ENCODE peak calls at places on chromosomes 1 and 21, in ten cellular contexts. J is posterior vena cava; O is stimulated activated CD4-positive, alpha-beta T cell treated with anti-CD3 and anti-CD28 coated beads, Interleukin-4, amount 100 ng/mL, for 4 hours; S is foreskin melanocyte; E is heart right ventricle; H is BJ; X is NCI-H446 treated with DMSO at 0.1 percent for 48 hours; P is aorta; Q is OCI-LY7; W is CD8-positive, alpha-beta memory T cell. G is an unnamed sample.

GRCh38 chr1:248807067-248807737 is 18.5 kb downstream of the SH3BP5L start:
- DNase-seq in X (peak; percentile 4), E (peak; percentile 44), Q (peak; percentile 73), S (peak; percentile 41), J (no peak), P (no peak), W (no peak), H (no peak), O (peak; percentile 53), G (peak; percentile 58)

GRCh38 chr1:176601358-176601757 is 138.4 kb downstream of the PAPPA2 start:
- DNase-seq in H (peak; percentile 10), J (no peak), O (no peak), P (no peak), Q (no peak), W (no peak), S (no peak), E (no peak), X (no peak), G (no peak)

GRCh38 chr1:89870998-89871397 is 50.2 kb downstream of the LRRC8D start:
- DNase-seq in E (no peak), P (no peak), W (no peak), O (no peak), J (no peak), Q (no peak), X (no peak), H (no peak), S (no peak), G (no peak)

GRCh38 chr21:39556176-39556575 is 56.6 kb upstream of the B3GALT5 start:
- DNase-seq in J (no peak), X (no peak), W (no peak), O (no peak), E (no peak), H (no peak), P (no peak), S (peak; percentile 86), Q (no peak), G (no peak)

GRCh38 chr1:15322648-15323350 is 75.8 kb downstream of the FHAD1 start:
- DNase-seq in J (no peak), O (no peak), E (peak; percentile 47), Q (no peak), W (no peak), S (no peak), X (no peak), P (no peak), H (no peak), G (no peak)

GRCh38 chr1:175152006-175152652 is 40.4 kb downstream of the KIAA0040 start:
- DNase-seq in E (peak; percentile 50), O (peak; percentile 71), S (peak; percentile 14), W (peak; percentile 77), Q (peak; percentile 70), J (no peak), X (peak; percentile 10), P (peak; percentile 83), H (no peak), G (peak; percentile 58)

GRCh38 chr1:66294692-66295384 is 239.1 kb upstream of the SGIP1 start:
- DNase-seq in Q (no peak), S (no peak), E (no peak), P (no peak), X (no peak), J (no peak), W (no peak), H (no peak), O (no peak), G (no peak)

GRCh38 chr1:19407494-19408096 is 77.7 kb downstream of the CAPZB start:
- DNase-seq in Q (no peak), H (no peak), S (no peak), O (no peak), E (no peak), W (no peak), X (no peak), J (no peak), P (no peak), G (no peak)

GRCh38 chr1:26162220-26162703 is 3.4 kb downstream of the FAM110D start:
- DNase-seq in E (no peak), X (no peak), H (no peak), O (no peak), P (no peak), W (no peak), S (no peak), J (no peak), Q (no peak), G (no peak)

GRCh38 chr1:47210666-47211065 is 20.8 kb upstream of the PDZK1IP1 start:
- DNase-seq in Q (no peak), W (no peak), H (no peak), S (no peak), J (no peak), E (no peak), O (no peak), P (no peak), X (no peak), G (no peak)

GRCh38 chr1:25727819-25728286 is 72.1 kb upstream of the SELENON start:
- DNase-seq in J (peak; percentile 88), E (peak; percentile 80), Q (no peak), W (no peak), S (no peak), O (no peak), H (no peak), P (peak; percentile 85), X (peak; percentile 80), G (no peak)

GRCh38 chr1:6471969-6472368 is 6.0 kb upstream of the TNFRSF25 start:
- DNase-seq in P (no peak), O (no peak), X (no peak), J (no peak), S (no peak), W (no peak), H (no peak), Q (no peak), E (no peak), G (no peak)

GRCh38 chr1:183227963-183228649 is 42.0 kb downstream of the LAMC2 start:
- DNase-seq in P (no peak), E (peak; percentile 44), S (peak; percentile 25), Q (peak; percentile 52), O (peak; percentile 14), X (peak; percentile 25), J (no peak), H (no peak), W (no peak), G (peak; percentile 20)

GRCh38 chr1:231695439-231696255 is 69.1 kb downstream of the DISC1 start:
- DNase-seq in O (no peak), E (no peak), S (no peak), J (no peak), P (no peak), X (peak; percentile 16), W (no peak), H (no peak), Q (no peak), G (no peak)

GRCh38 chr1:207748737-207749528 is 2.9 kb upstream of the CD46 start:
- DNase-seq in X (no peak), Q (peak; percentile 93), S (no peak), H (no peak), P (no peak), O (no peak), E (no peak), W (no peak), J (no peak), G (no peak)

GRCh38 chr1:224193319-224193966 is 10.4 kb downstream of the DEGS1 start:
- DNase-seq in E (no peak), S (no peak), J (no peak), H (no peak), Q (no peak), P (no peak), O (no peak), X (no peak), W (no peak), G (no peak)

GRCh38 chr1:41044197-41044596 is 22.7 kb upstream of the SLFNL1 start:
- DNase-seq in O (no peak), S (no peak), W (no peak), J (no peak), E (no peak), H (no peak), Q (no peak), P (no peak), X (no peak), G (no peak)

GRCh38 chr1:46183119-46183842 is 7.0 kb upstream of the P3R3URF start:
- DNase-seq in Q (no peak), O (no peak), H (peak; percentile 80), P (peak; percentile 92), X (peak; percentile 81), S (peak; percentile 52), E (peak; percentile 77), W (no peak), J (no peak), G (no peak)

GRCh38 chr1:156638596-156638995 is 3.3 kb upstream of the BCAN start:
- DNase-seq in Q (no peak), H (no peak), O (no peak), J (no peak), P (no peak), W (no peak), E (no peak), X (no peak), S (no peak), G (no peak)

GRCh38 chr1:80155371-80155770 is 1148.8 kb upstream of the ADGRL4 start:
- DNase-seq in H (no peak), J (no peak), P (no peak), W (no peak), Q (peak; percentile 3), O (no peak), S (no peak), X (no peak), E (no peak), G (no peak)

GRCh38 chr1:56374026-56374974 is 205.1 kb downstream of the PLPP3 start:
- DNase-seq in Q (no peak), W (no peak), O (no peak), J (no peak), P (no peak), H (no peak), X (peak; percentile 97), S (no peak), E (peak; percentile 43), G (no peak)

GRCh38 chr1:235864965-235865525 is 1.7 kb downstream of the LYST start:
- DNase-seq in O (no peak), P (no peak), H (no peak), Q (no peak), W (no peak), S (no peak), E (no peak), J (no peak), X (no peak), G (no peak)

GRCh38 chr21:37574316-37574715 is 207.7 kb downstream of the DYRK1A start:
- DNase-seq in S (no peak), H (no peak), P (no peak), X (no peak), O (no peak), E (no peak), Q (no peak), W (no peak), J (no peak), G (no peak)

GRCh38 chr1:212613440-212614335 is 5.1 kb downstream of the ATF3 start:
- DNase-seq in J (no peak), W (no peak), O (no peak), H (no peak), P (no peak), Q (no peak), X (no peak), E (no peak), S (no peak), G (no peak)

GRCh38 chr1:173222149-173223030 is 15.3 kb upstream of the TNFSF4 start:
- DNase-seq in O (no peak), E (no peak), W (no peak), X (no peak), Q (no peak), H (no peak), S (no peak), J (no peak), P (no peak), G (no peak)

G was measured in activated B cell treated with CpG ODN at 0.5 μM for 24 hours.